ENCODE peak calls at places on chromosomes 13 and 19, in eight cellular contexts. B is GM04504; J is Right ventricle myocardium superior; M is AG04450; D is T follicular helper cell; Z is effector memory CD8-positive, alpha-beta T cell; N is skeletal muscle cell; G is activated CD4-positive, alpha-beta T cell treated with anti-CD3 and anti-CD28 coated beads for 1 hour. T is an unnamed sample.

GRCh38 chr19:38850976-38851621 is 1.3 kb upstream of the HNRNPL start:
- DNase-seq in B (no peak), J (peak; percentile 57), M (no peak), D (peak; percentile 21), Z (peak; percentile 38), N (no peak), G (peak; percentile 18), T (no peak)

GRCh38 chr13:39946769-39947168 is 291.3 kb downstream of the COG6 start:
- DNase-seq in B (no peak), J (no peak), M (no peak), D (no peak), Z (no peak), N (no peak), G (no peak), T (no peak)

GRCh38 chr13:26693749-26694463 is 66.7 kb downstream of the GPR12 start:
- DNase-seq in B (no peak), J (no peak), M (no peak), D (no peak), Z (no peak), N (no peak), G (no peak), T (no peak)

GRCh38 chr19:49781394-49781793 is 14.6 kb downstream of the AP2A1 start:
- DNase-seq in B (no peak), J (no peak), M (no peak), D (no peak), Z (no peak), N (no peak), G (no peak), T (no peak)

GRCh38 chr19:2441096-2441752 is 13.8 kb upstream of the TIMM13 start:
- DNase-seq in B (no peak), J (no peak), M (no peak), D (no peak), Z (no peak), N (no peak), G (no peak), T (no peak)

GRCh38 chr13:53408306-53408705 is 379.7 kb downstream of the OLFM4 start:
- DNase-seq in B (no peak), J (no peak), M (no peak), D (no peak), Z (no peak), N (no peak), G (no peak), T (no peak)

GRCh38 chr19:1618157-1619093 is 13.2 kb upstream of the UQCR11 start:
- DNase-seq in B (no peak), J (no peak), M (no peak), D (no peak), Z (no peak), N (no peak), G (no peak), T (no peak)

GRCh38 chr13:58906329-58907007 is 1257.3 kb downstream of the DIAPH3 start:
- DNase-seq in B (no peak), J (no peak), M (no peak), D (no peak), Z (no peak), N (no peak), G (no peak), T (no peak)

GRCh38 chr13:20127263-20127562 is 33.6 kb downstream of the GJA3 start:
- DNase-seq in B (no peak), J (no peak), M (no peak), D (no peak), Z (no peak), N (no peak), G (no peak), T (no peak)

GRCh38 chr13:64480648-64481047 is 2749.5 kb downstream of the PCDH9 start:
- DNase-seq in B (no peak), J (no peak), M (no peak), D (no peak), Z (no peak), N (no peak), G (no peak), T (no peak)

GRCh38 chr19:38321646-38322323 is 2.1 kb downstream of the KCNK6 start:
- DNase-seq in B (no peak), J (peak; percentile 86), M (no peak), D (no peak), Z (no peak), N (no peak), G (no peak), T (no peak)